ENCODE peak calls at places on chromosomes 2 and 18, in ten cellular contexts. N, U, C, V, S, Y, T, K, X and W are unnamed samples.

GRCh38 chr2:238128061-238129040 is 10.1 kb upstream of the KLHL30 start:
- DNase-seq in N (no peak), U (no peak), C (no peak), V (no peak), S (peak), Y (no peak), T (no peak), K (no peak), X (no peak), W (no peak)

GRCh38 chr2:25416674-25417073 is 74.9 kb upstream of the DNMT3A start:
- DNase-seq in N (no peak), U (no peak), C (no peak), V (no peak), S (no peak), Y (no peak), T (no peak), K (no peak), X (no peak), W (no peak)

GRCh38 chr2:46847726-46848421 is 67.7 kb downstream of the MCFD2 start:
- DNase-seq in N (no peak), U (no peak), C (peak), V (no peak), S (no peak), Y (no peak), T (no peak), K (peak), X (no peak), W (no peak)

GRCh38 chr2:164609790-164610189 is 11.5 kb downstream of the GRB14 start:
- DNase-seq in N (no peak), U (no peak), C (no peak), V (no peak), S (no peak), Y (no peak), T (no peak), K (no peak), X (no peak), W (no peak)

GRCh38 chr2:230861564-230862255 is 3.0 kb upstream of the ITM2C start:
- DNase-seq in N (peak), U (no peak), C (no peak), V (no peak), S (peak), Y (no peak), T (no peak), K (no peak), X (no peak), W (no peak)

GRCh38 chr2:229392214-229392613 is 121.1 kb upstream of the PID1 start:
- DNase-seq in N (no peak), U (no peak), C (peak), V (no peak), S (no peak), Y (no peak), T (no peak), K (no peak), X (no peak), W (no peak)

GRCh38 chr2:181680937-181681811 is 857 bp upstream of the NEUROD1 start:
- DNase-seq in N (peak), U (no peak), C (no peak), V (no peak), S (peak), Y (no peak), T (no peak), K (no peak), X (no peak), W (no peak)

GRCh38 chr2:97985998-97986397 is 9.8 kb downstream of the TMEM131 start:
- DNase-seq in N (no peak), U (no peak), C (no peak), V (no peak), S (no peak), Y (no peak), T (no peak), K (no peak), X (no peak), W (no peak)

GRCh38 chr2:238106698-238107524 is 6.8 kb downstream of the ESPNL start:
- DNase-seq in N (peak), U (no peak), C (no peak), V (no peak), S (peak), Y (no peak), T (no peak), K (no peak), X (no peak), W (no peak)

GRCh38 chr18:48983793-48984437 is 33.1 kb upstream of the SMAD7 start:
- DNase-seq in N (no peak), U (no peak), C (no peak), V (no peak), S (no peak), Y (no peak), T (no peak), K (no peak), X (peak), W (peak)

GRCh38 chr18:3726241-3726951 is 276.4 kb downstream of the TGIF1 start:
- DNase-seq in N (no peak), U (no peak), C (no peak), V (no peak), S (no peak), Y (no peak), T (no peak), K (no peak), X (no peak), W (no peak)

GRCh38 chr18:37199741-37200140 is 365.9 kb downstream of the CELF4 start:
- DNase-seq in N (no peak), U (no peak), C (no peak), V (no peak), S (no peak), Y (no peak), T (no peak), K (no peak), X (no peak), W (no peak)

GRCh38 chr2:133603109-133603508 is 34.8 kb upstream of the NCKAP5 start:
- DNase-seq in N (no peak), U (no peak), C (no peak), V (no peak), S (no peak), Y (no peak), T (no peak), K (no peak), X (no peak), W (no peak)

GRCh38 chr2:168852487-168852886 is 37.7 kb downstream of the SPC25 start:
- DNase-seq in N (no peak), U (no peak), C (no peak), V (no peak), S (no peak), Y (no peak), T (no peak), K (no peak), X (no peak), W (no peak)

GRCh38 chr2:68432696-68433658 is 34.1 kb downstream of the FBXO48 start:
- DNase-seq in N (no peak), U (no peak), C (no peak), V (no peak), S (no peak), Y (no peak), T (no peak), K (no peak), X (no peak), W (no peak)

GRCh38 chr2:152580722-152581121 is 136.5 kb downstream of the PRPF40A start:
- DNase-seq in N (no peak), U (no peak), C (no peak), V (no peak), S (no peak), Y (no peak), T (no peak), K (no peak), X (no peak), W (no peak)

GRCh38 chr2:3464401-3465005 is 54.8 kb downstream of the ADI1 start:
- DNase-seq in N (no peak), U (no peak), C (no peak), V (no peak), S (no peak), Y (no peak), T (no peak), K (no peak), X (no peak), W (no peak)

GRCh38 chr18:50429207-50429948 is 54.5 kb downstream of the SKA1 start:
- DNase-seq in N (no peak), U (no peak), C (peak), V (no peak), S (peak), Y (peak), T (peak), K (no peak), X (no peak), W (peak)

GRCh38 chr18:2881088-2881487 is 34.3 kb downstream of the EMILIN2 start:
- DNase-seq in N (no peak), U (no peak), C (peak), V (peak), S (no peak), Y (no peak), T (no peak), K (no peak), X (no peak), W (no peak)

GRCh38 chr2:124046332-124046731 is 21.2 kb downstream of the CNTNAP5 start:
- DNase-seq in N (no peak), U (no peak), C (no peak), V (no peak), S (peak), Y (no peak), T (no peak), K (no peak), X (no peak), W (no peak)

GRCh38 chr2:217045725-217046475 is 186.0 kb upstream of the TNP1 start:
- DNase-seq in N (no peak), U (no peak), C (peak), V (no peak), S (no peak), Y (no peak), T (no peak), K (no peak), X (no peak), W (no peak)

GRCh38 chr2:127407661-127408003 is 10.6 kb upstream of the PROC start:
- DNase-seq in N (no peak), U (no peak), C (no peak), V (no peak), S (no peak), Y (no peak), T (no peak), K (no peak), X (no peak), W (no peak)
- H3K4me3 ChIP-seq in N (peak), U (peak), C (peak), V (no peak), S (peak), Y (peak), T (no peak), K (no peak), X (peak), W (peak)

GRCh38 chr18:9594782-9595181 is 19.6 kb downstream of the PPP4R1 start:
- DNase-seq in N (no peak), U (no peak), C (no peak), V (no peak), S (no peak), Y (peak), T (no peak), K (no peak), X (no peak), W (no peak)
- H3K4me3 ChIP-seq in N (no peak), U (peak), C (no peak), V (no peak), S (no peak), Y (no peak), T (no peak), K (no peak), X (no peak), W (no peak)

DNA sequence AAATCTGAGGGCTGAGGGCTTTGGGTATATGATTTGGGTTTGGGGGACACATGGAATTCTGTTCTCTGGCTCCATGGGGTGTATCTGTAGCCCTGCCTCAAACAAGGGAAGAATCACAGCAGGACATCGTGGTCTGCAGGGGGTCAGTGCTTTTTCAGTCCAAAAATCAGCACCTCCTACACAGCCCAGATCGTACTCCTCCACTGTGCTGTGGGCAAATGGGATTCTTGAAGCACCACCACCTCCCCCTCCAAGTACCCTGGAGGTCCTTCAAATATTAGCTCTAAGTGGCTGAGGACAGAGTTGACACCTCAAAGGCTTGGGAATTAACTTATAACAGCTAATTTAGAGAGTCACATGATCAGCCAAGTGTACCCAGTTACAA is 41.5 kb downstream of the EPHA4 start:
- DNase-seq in N (no peak), U (no peak), C (no peak), V (no peak), S (no peak), Y (no peak), T (no peak), K (no peak), X (no peak), W (no peak)
- H3K4me3 ChIP-seq in N (no peak), U (no peak), C (no peak), V (no peak), S (no peak), Y (no peak), T (no peak), K (no peak), X (no peak), W (no peak)

GRCh38 chr2:45578056-45578843 is 32.8 kb downstream of the SRBD1 start:
- DNase-seq in N (peak), U (no peak), C (peak), V (no peak), S (peak), Y (peak), T (no peak), K (no peak), X (no peak), W (peak)
- H3K4me3 ChIP-seq in N (no peak), U (no peak), C (no peak), V (no peak), S (no peak), Y (no peak), T (no peak), K (no peak), X (no peak), W (no peak)

GRCh38 chr2:12624911-12625598 is 91.7 kb upstream of the TRIB2 start:
- DNase-seq in N (no peak), U (no peak), C (no peak), V (no peak), S (peak), Y (no peak), T (no peak), K (no peak), X (no peak), W (peak)
- H3K4me3 ChIP-seq in N (no peak), U (no peak), C (no peak), V (no peak), S (no peak), Y (no peak), T (no peak), K (no peak), X (no peak), W (no peak)